ENCODE peak calls at places on chromosome 9, in four cellular contexts. H is AG10803, R is NB4, E is foreskin fibroblast. F is an unnamed sample.

GRCh38 chr9:94945191-94946144 is 219.0 kb downstream of the AOPEP start:
- DNase-seq in H (peak), R (peak), E (peak), F (no peak)

GRCh38 chr9:121720311-121720991 is 69.0 kb downstream of the DAB2IP start:
- DNase-seq in R (peak), E (no peak), H (no peak), F (no peak)

GRCh38 chr9:124216474-124217176 is 41.1 kb upstream of the NEK6 start:
- DNase-seq in R (peak), E (no peak), H (no peak), F (peak)

GRCh38 chr9:126668058-126668457 is 54.3 kb downstream of the LMX1B start:
- DNase-seq in H (no peak), R (no peak), E (no peak), F (no peak)

GRCh38 chr9:5951686-5952211 is 61.1 kb downstream of the MLANA start:
- DNase-seq in R (no peak), H (peak), E (peak), F (no peak)

GRCh38 chr9:78023003-78023741 is 8.4 kb downstream of the GNAQ start:
- DNase-seq in H (peak), R (peak), E (peak), F (no peak)

GRCh38 chr9:94807556-94807955 is 81.1 kb downstream of the AOPEP start:
- DNase-seq in R (no peak), H (no peak), E (no peak), F (no peak)

GRCh38 chr9:82763631-82764030 is 299.3 kb downstream of the RASEF start:
- DNase-seq in R (no peak), H (no peak), E (no peak), F (peak)

GRCh38 chr9:128782669-128783068 is 4.4 kb upstream of the TBC1D13 start:
- DNase-seq in R (no peak), H (no peak), E (no peak), F (no peak)

GRCh38 chr9:110125207-110125751 is 82.7 kb downstream of the C9orf152 start:
- DNase-seq in R (no peak), H (peak), E (peak), F (no peak)

GRCh38 chr9:111013707-111014106 is 24.6 kb downstream of the LPAR1 start:
- DNase-seq in H (no peak), R (no peak), E (no peak), F (no peak)

GRCh38 chr9:126973651-126974529 is 59.3 kb downstream of the RALGPS1 start:
- DNase-seq in E (no peak), R (no peak), H (no peak), F (no peak)

GRCh38 chr9:115172105-115172504 is 54.1 kb upstream of the TNC start:
- DNase-seq in H (no peak), E (no peak), R (no peak), F (no peak)

GRCh38 chr9:127683723-127684122 is 23.1 kb upstream of the CFAP157 start:
- DNase-seq in R (no peak), H (peak), E (peak), F (no peak)

GRCh38 chr9:16434522-16434921 is 435.9 kb downstream of the BNC2 start:
- DNase-seq in E (peak), H (peak), R (no peak), F (no peak)

GRCh38 chr9:35075358-35075757 is 2.9 kb upstream of the VCP start:
- DNase-seq in E (no peak), H (no peak), R (no peak), F (no peak)

GRCh38 chr9:35076848-35077247 is 2.9 kb downstream of the FANCG start:
- DNase-seq in E (no peak), R (no peak), H (no peak), F (no peak)

GRCh38 chr9:35079041-35079425 is 709 bp downstream of the FANCG start:
- DNase-seq in E (no peak), R (peak), H (no peak), F (no peak)

GRCh38 chr9:35079426-35080341 is at the start of gene FANCG:
- DNase-seq in E (peak), R (peak), H (peak), F (peak)

GRCh38 chr9:35078066-35078465 is 1.7 kb downstream of the FANCG start:
- DNase-seq in H (no peak), R (no peak), E (no peak), F (no peak)
- H3K4me3 ChIP-seq in H (peak), R (peak), E (peak), F (peak)

GRCh38 chr9:88990721-88991065 is 575 bp upstream of the S1PR3 start:
- DNase-seq in H (no peak), E (no peak), R (peak), F (no peak)
- H3K4me3 ChIP-seq in H (peak), E (peak), R (peak), F (peak)

DNA sequence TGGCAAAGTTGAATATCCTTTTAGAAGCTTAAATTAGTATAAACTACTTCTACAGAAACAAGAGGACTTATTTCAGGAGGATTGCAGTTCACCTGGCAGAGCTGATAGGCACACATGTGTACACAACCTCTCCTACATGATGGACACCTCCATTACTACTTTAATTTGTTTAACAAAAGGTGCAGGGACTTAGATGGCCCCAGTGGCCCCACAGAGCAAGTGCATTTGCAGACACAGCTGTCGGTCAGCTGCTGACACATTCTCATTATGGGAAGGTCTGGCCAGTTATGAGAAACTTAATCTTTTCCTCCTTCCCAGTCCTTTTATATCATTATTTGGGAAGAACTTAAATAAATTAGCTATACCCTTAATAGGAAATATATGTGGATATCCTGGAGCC is 28.3 kb downstream of the TDRD7 start:
- DNase-seq in E (no peak), H (no peak), R (no peak), F (no peak)
- H3K4me3 ChIP-seq in E (no peak), H (no peak), R (no peak), F (no peak)

DNA sequence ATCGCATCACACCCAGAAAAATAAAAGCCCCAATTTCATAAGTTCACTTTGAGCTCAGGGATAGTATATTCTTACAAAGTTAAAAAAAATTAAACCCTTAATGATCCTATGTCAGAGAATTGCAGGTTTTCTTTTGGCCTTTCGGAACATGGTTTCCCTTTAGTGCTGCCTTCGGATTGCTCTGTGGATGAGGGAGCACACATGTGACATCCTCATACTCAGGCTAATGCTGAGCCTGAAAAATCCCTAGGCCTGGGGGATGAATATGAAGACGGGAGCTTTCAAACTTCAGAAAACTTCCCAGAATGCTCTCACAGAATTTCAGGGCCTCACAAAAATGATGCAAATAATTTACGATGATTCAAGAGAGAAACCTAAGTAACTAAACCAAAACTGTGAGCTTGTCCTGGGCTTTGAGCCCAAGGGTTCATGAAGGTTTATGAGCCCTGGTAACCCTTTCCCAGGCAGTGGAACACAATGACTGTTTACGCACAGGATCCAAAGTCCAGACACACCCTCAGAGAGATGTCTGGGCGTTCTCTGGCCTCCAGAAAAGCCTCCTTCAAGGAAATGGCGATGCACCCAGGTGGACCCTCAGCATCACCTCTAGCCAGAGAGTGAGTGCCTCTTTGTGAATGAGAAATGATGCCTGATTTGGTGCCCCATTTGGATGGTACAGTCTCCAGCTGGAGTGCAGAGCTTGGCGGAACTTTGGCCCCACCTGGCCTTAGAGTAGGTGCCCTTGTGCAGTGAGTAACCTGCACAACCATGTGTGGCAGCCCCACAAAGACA is 145.4 kb downstream of the ENTREP1 start:
- DNase-seq in H (no peak), E (no peak), R (no peak), F (no peak)
- H3K4me3 ChIP-seq in H (no peak), E (no peak), R (no peak), F (no peak)

DNA sequence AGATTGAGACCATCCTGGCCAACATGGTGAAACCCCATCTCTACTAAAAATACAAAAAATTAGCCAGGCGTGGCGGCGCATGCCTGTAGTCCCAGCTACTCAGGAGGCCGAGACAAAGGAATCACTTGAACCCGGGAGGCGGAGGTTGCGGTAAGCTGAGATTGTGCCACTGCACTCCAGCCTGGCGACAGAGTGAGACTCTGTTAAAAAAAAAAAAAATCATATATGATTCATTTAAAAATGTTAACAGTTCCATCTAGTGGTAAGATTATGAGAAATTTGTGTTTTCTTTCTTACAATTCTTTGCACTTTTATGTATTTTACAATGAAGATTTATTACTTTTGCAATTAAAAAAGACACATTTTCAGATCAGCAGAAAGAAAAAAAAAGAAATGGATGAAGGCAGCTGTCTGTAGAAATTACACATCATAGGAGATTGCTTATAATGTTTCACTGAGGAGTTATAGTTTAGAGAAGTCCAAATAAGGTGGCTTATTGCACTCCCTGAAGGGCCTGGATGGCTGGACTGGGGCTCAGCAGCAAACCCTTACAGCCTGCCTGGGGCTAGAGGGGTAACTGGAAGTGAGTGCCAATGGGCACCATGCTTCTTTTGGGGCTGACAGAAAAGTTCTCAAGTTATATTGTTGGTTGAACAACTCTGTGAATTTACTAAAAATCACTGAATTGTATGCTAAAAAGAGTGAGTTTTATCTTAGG is 20.2 kb downstream of the C9orf153 start:
- DNase-seq in E (no peak), R (no peak), H (no peak), F (no peak)
- H3K4me3 ChIP-seq in E (no peak), R (no peak), H (no peak), F (no peak)

DNA sequence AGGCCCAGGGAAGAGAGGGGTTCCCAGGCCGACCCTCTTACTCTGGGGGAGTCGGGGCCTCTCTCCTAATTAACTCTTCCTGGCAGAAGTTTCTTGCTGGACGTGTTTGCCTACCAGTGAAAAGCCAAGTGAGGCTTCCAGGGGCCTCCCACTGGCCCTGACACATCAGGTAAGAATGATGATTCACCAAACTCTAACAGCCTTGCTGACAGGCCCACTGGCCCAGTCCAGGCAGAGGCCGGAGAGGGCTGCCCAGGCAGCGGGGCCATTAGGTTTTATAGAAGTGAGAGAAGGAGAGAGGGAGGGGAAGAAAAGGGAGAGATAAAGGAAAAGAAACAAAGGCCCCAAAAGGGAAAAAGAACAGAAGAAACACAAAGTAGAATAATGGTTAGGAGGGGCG is 50.8 kb upstream of the FOXE1 start:
- DNase-seq in R (no peak), H (peak), E (peak), F (no peak)
- H3K4me3 ChIP-seq in R (no peak), H (no peak), E (no peak), F (no peak)

GRCh38 chr9:136662656-136663310 is at the start of gene EGFL7:
- DNase-seq in R (no peak), E (no peak), H (no peak), F (no peak)
- H3K4me3 ChIP-seq in R (no peak), E (no peak), H (no peak), F (no peak)

GRCh38 chr9:20659474-20659962 is 24.5 kb upstream of the FOCAD start:
- DNase-seq in R (peak), E (no peak), H (no peak), F (no peak)
- H3K4me3 ChIP-seq in R (peak), E (no peak), H (no peak), F (no peak)

DNA sequence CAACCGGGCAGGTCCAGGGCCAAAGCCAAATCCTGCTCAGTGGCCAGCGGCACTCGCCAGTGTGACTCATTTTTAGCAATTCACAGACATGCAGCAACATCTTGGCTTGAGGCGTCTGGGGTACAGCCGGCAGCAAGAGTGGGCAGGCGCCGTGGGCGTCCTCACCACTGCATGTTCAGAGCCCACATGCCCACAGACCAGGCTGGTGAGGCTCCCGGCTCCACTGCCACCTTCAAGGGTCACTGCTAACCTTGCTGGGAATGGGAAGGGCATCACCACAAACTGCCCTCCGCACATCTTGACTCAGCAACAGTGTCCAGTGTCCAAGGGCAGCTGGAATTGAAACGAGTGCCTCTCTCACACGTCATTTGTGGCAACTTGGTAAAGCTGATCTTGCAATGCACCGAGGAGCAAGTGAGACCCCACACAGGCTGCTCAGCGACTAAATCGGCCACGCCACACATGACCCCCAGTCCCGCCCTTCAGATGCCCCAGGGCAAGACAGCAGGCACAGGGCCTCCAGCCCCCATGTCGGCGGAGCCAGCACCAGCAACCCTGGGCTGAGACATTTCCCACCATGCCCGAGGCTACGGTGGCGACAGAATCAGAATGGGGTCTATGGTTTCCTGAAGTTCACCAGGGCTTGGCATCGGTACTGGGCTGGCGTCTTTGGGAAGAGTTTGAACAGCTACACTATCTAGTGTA is 140.3 kb downstream of the ROR2 start:
- DNase-seq in H (peak), E (no peak), R (no peak), F (no peak)
- H3K4me3 ChIP-seq in H (no peak), E (no peak), R (no peak), F (no peak)

GRCh38 chr9:107738789-107739188 is 249.2 kb upstream of the KLF4 start:
- DNase-seq in E (peak), H (peak), R (no peak), F (no peak)
- H3K4me3 ChIP-seq in E (no peak), H (no peak), R (no peak), F (no peak)